ENCODE peak calls at places on chromosome 1, in six cellular contexts. One of them, this sample, is unnamed.

GRCh38 chr1:245156041-245156735 is 1.4 kb downstream of the KIF26B start:
- DNase-seq in HCT116: peak; percentile 52
- DNase-seq in fibroblast of mammary gland: peak; percentile 65
- DNase-seq in HT-29: peak; percentile 83
- DNase-seq in stimulated activated naive CD8-positive, alpha-beta T cell treated with anti-CD3 and anti-CD28 coated beads, Interleukin-15, amount 100 ng/mL, for 72 hours: peak; percentile 87
- DNase-seq in psoas muscle: peak; percentile 88
- DNase-seq in this sample: peak; percentile 83

GRCh38 chr1:50930965-50931737 is 28.9 kb downstream of the FAF1 start:
- DNase-seq in HCT116: no peak
- DNase-seq in stimulated activated naive CD8-positive, alpha-beta T cell treated with anti-CD3 and anti-CD28 coated beads, Interleukin-15, amount 100 ng/mL, for 72 hours: no peak
- DNase-seq in HT-29: no peak
- DNase-seq in fibroblast of mammary gland: peak; percentile 14
- DNase-seq in psoas muscle: no peak
- DNase-seq in this sample: peak; percentile 4

GRCh38 chr1:119713538-119714456 is 2.1 kb downstream of the PHGDH start:
- DNase-seq in stimulated activated naive CD8-positive, alpha-beta T cell treated with anti-CD3 and anti-CD28 coated beads, Interleukin-15, amount 100 ng/mL, for 72 hours: peak; percentile 5
- DNase-seq in HT-29: no peak
- DNase-seq in fibroblast of mammary gland: peak; percentile 26
- DNase-seq in HCT116: no peak
- DNase-seq in psoas muscle: no peak
- DNase-seq in this sample: peak; percentile 23

GRCh38 chr1:183822081-183822611 is 17.2 kb downstream of the RGL1 start:
- DNase-seq in stimulated activated naive CD8-positive, alpha-beta T cell treated with anti-CD3 and anti-CD28 coated beads, Interleukin-15, amount 100 ng/mL, for 72 hours: no peak
- DNase-seq in HT-29: no peak
- DNase-seq in fibroblast of mammary gland: peak; percentile 80
- DNase-seq in psoas muscle: no peak
- DNase-seq in HCT116: no peak
- DNase-seq in this sample: peak; percentile 35

GRCh38 chr1:7103322-7104052 is 318.2 kb downstream of the CAMTA1 start:
- DNase-seq in HT-29: no peak
- DNase-seq in fibroblast of mammary gland: no peak
- DNase-seq in stimulated activated naive CD8-positive, alpha-beta T cell treated with anti-CD3 and anti-CD28 coated beads, Interleukin-15, amount 100 ng/mL, for 72 hours: no peak
- DNase-seq in HCT116: peak; percentile 13
- DNase-seq in psoas muscle: no peak
- DNase-seq in this sample: no peak

GRCh38 chr1:202005958-202006357 is 4.4 kb upstream of the ELF3 start:
- DNase-seq in stimulated activated naive CD8-positive, alpha-beta T cell treated with anti-CD3 and anti-CD28 coated beads, Interleukin-15, amount 100 ng/mL, for 72 hours: no peak
- DNase-seq in psoas muscle: no peak
- DNase-seq in HT-29: peak; percentile 53
- DNase-seq in fibroblast of mammary gland: peak; percentile 37
- DNase-seq in HCT116: no peak
- DNase-seq in this sample: peak; percentile 57

GRCh38 chr1:77796695-77797405 is 17.4 kb downstream of the MIGA1 start:
- DNase-seq in HCT116: no peak
- DNase-seq in stimulated activated naive CD8-positive, alpha-beta T cell treated with anti-CD3 and anti-CD28 coated beads, Interleukin-15, amount 100 ng/mL, for 72 hours: no peak
- DNase-seq in fibroblast of mammary gland: no peak
- DNase-seq in psoas muscle: no peak
- DNase-seq in HT-29: peak; percentile 9
- DNase-seq in this sample: peak; percentile 23

GRCh38 chr1:169018751-169019150 is 87.7 kb upstream of the ATP1B1 start:
- DNase-seq in HCT116: no peak
- DNase-seq in stimulated activated naive CD8-positive, alpha-beta T cell treated with anti-CD3 and anti-CD28 coated beads, Interleukin-15, amount 100 ng/mL, for 72 hours: no peak
- DNase-seq in fibroblast of mammary gland: no peak
- DNase-seq in psoas muscle: no peak
- DNase-seq in HT-29: no peak
- DNase-seq in this sample: no peak

GRCh38 chr1:165807613-165808012 is 19.8 kb upstream of the UCK2 start:
- DNase-seq in HCT116: no peak
- DNase-seq in HT-29: no peak
- DNase-seq in psoas muscle: no peak
- DNase-seq in stimulated activated naive CD8-positive, alpha-beta T cell treated with anti-CD3 and anti-CD28 coated beads, Interleukin-15, amount 100 ng/mL, for 72 hours: no peak
- DNase-seq in fibroblast of mammary gland: no peak
- DNase-seq in this sample: no peak

GRCh38 chr1:211781260-211781659 is 49.3 kb downstream of the LPGAT1 start:
- DNase-seq in HT-29: no peak
- DNase-seq in fibroblast of mammary gland: no peak
- DNase-seq in stimulated activated naive CD8-positive, alpha-beta T cell treated with anti-CD3 and anti-CD28 coated beads, Interleukin-15, amount 100 ng/mL, for 72 hours: no peak
- DNase-seq in psoas muscle: no peak
- DNase-seq in HCT116: no peak
- DNase-seq in this sample: no peak

GRCh38 chr1:244651956-244652698 is 799 bp upstream of the DESI2 start:
- DNase-seq in fibroblast of mammary gland: peak; percentile 44
- DNase-seq in HT-29: no peak
- DNase-seq in psoas muscle: no peak
- DNase-seq in HCT116: peak; percentile 3
- DNase-seq in stimulated activated naive CD8-positive, alpha-beta T cell treated with anti-CD3 and anti-CD28 coated beads, Interleukin-15, amount 100 ng/mL, for 72 hours: no peak
- DNase-seq in this sample: peak; percentile 22